ENCODE peak calls at places on chromosomes 4 and X, in six cellular contexts. W is GM23338, X is K562, V is HepG2, A is H1, S is GM12878. D is an unnamed sample.

GRCh38 chrX:120401301-120401700 is 39.4 kb downstream of the ATP1B4 start:
- DNase-seq in W (no peak), X (no peak), V (no peak), A (no peak), S (no peak), D (no peak)

GRCh38 chr4:86106475-86106874 is 253.4 kb downstream of the MAPK10 start:
- DNase-seq in W (no peak), X (no peak), V (no peak), A (no peak), S (no peak), D (no peak)

GRCh38 chr4:128349921-128350320 is 62.3 kb upstream of the PGRMC2 start:
- DNase-seq in W (no peak), X (no peak), V (peak), A (no peak), S (no peak), D (no peak)

GRCh38 chr4:105623099-105623498 is 70.7 kb downstream of the ARHGEF38 start:
- DNase-seq in W (no peak), X (no peak), V (no peak), A (no peak), S (no peak), D (no peak)

GRCh38 chrX:49260221-49260985 is 4.1 kb downstream of the FOXP3 start:
- DNase-seq in W (no peak), X (no peak), V (no peak), A (no peak), S (no peak), D (no peak)

GRCh38 chrX:17039826-17040225 is 93.4 kb downstream of the REPS2 start:
- DNase-seq in W (no peak), X (no peak), V (no peak), A (no peak), S (no peak), D (no peak)

GRCh38 chr4:156962551-156962974 is 9.0 kb downstream of the PDGFC start:
- DNase-seq in W (no peak), X (no peak), V (peak), A (no peak), S (no peak), D (no peak)

GRCh38 chr4:187380181-187380581 is 615.4 kb upstream of the ZFP42 start:
- DNase-seq in W (peak), X (no peak), V (peak), A (peak), S (no peak), D (peak)

GRCh38 chrX:101462892-101463291 is 22.4 kb upstream of the ARMCX4 start:
- DNase-seq in W (peak), X (no peak), V (peak), A (no peak), S (no peak), D (no peak)

GRCh38 chr4:80005863-80006262 is 67.2 kb downstream of the ANTXR2 start:
- DNase-seq in W (no peak), X (peak), V (peak), A (no peak), S (no peak), D (no peak)

GRCh38 chr4:1939664-1940509 is 68.7 kb downstream of the NSD2 start:
- DNase-seq in W (no peak), X (no peak), V (peak), A (no peak), S (no peak), D (no peak)

GRCh38 chr4:98232202-98232601 is 29.0 kb upstream of the RAP1GDS1 start:
- DNase-seq in W (no peak), X (no peak), V (no peak), A (no peak), S (no peak), D (no peak)

GRCh38 chrX:24479924-24480722 is 15.0 kb downstream of the PDK3 start:
- DNase-seq in W (no peak), X (no peak), V (no peak), A (no peak), S (peak), D (no peak)

GRCh38 chr4:95949136-95949765 is 109.4 kb downstream of the PDHA2 start:
- DNase-seq in W (peak), X (no peak), V (no peak), A (no peak), S (no peak), D (no peak)

GRCh38 chr4:99504804-99505502 is 5.9 kb upstream of the C4orf17 start:
- DNase-seq in W (no peak), X (no peak), V (no peak), A (no peak), S (no peak), D (no peak)

GRCh38 chr4:101346312-101346561 is 1.1 kb downstream of the PPP3CA start:
- DNase-seq in W (no peak), X (no peak), V (peak), A (no peak), S (no peak), D (no peak)

GRCh38 chr4:24666316-24666715 is 82.0 kb upstream of the DHX15 start:
- DNase-seq in W (no peak), X (no peak), V (no peak), A (no peak), S (no peak), D (no peak)

GRCh38 chr4:22787753-22788389 is 95.1 kb downstream of the GBA3 start:
- DNase-seq in W (no peak), X (no peak), V (no peak), A (no peak), S (no peak), D (no peak)

GRCh38 chrX:109709129-109709631 is 23.9 kb downstream of the ACSL4 start:
- DNase-seq in W (peak), X (no peak), V (peak), A (no peak), S (peak), D (no peak)
- TF ChIP-seq CREB1 in W (no peak), X (no peak), V (no peak), A (no peak), S (no peak), D (no peak)

GRCh38 chr4:115234405-115235093 is 121.1 kb upstream of the NDST4 start:
- DNase-seq in W (peak), X (no peak), V (peak), A (no peak), S (peak), D (no peak)
- TF ChIP-seq CREB1 in W (no peak), X (no peak), V (no peak), A (no peak), S (no peak), D (no peak)

GRCh38 chr4:121690001-121690400 is 6.8 kb downstream of the ANXA5 start:
- DNase-seq in W (no peak), X (no peak), V (no peak), A (no peak), S (no peak), D (no peak)
- TF ChIP-seq CREB1 in W (no peak), X (no peak), V (no peak), A (no peak), S (no peak), D (no peak)

GRCh38 chrX:44484607-44485146 is 58.0 kb downstream of the FUNDC1 start:
- DNase-seq in W (no peak), X (peak), V (no peak), A (no peak), S (no peak), D (no peak)
- TF ChIP-seq CREB1 in W (no peak), X (no peak), V (no peak), A (no peak), S (no peak), D (no peak)

GRCh38 chr4:8580321-8581093 is at the start of gene GPR78:
- DNase-seq in W (peak), X (peak), V (no peak), A (peak), S (no peak), D (peak)
- TF ChIP-seq CREB1 in W (peak), X (peak), V (no peak), A (no peak), S (no peak), D (peak)